ENCODE peak calls at places on chromosomes 6 and 20, in seven cellular contexts. M is cardiac fibroblast, R is K562, S is HT1080, B is left ventricle myocardium inferior, Q is GM03348, U is fibroblast of lung. X is an unnamed sample.

GRCh38 chr6:4577406-4577805 is 198.8 kb upstream of the CDYL start:
- DNase-seq in M (peak), R (no peak), S (no peak), B (no peak), Q (peak), U (peak), X (no peak)

GRCh38 chr20:20712004-20712473 is 405 bp downstream of the RALGAPA2 start:
- DNase-seq in M (no peak), R (no peak), S (no peak), B (no peak), Q (peak), U (no peak), X (no peak)

GRCh38 chr6:135270676-135271536 is 89.8 kb downstream of the MYB start:
- DNase-seq in M (no peak), R (no peak), S (no peak), B (no peak), Q (no peak), U (no peak), X (no peak)

GRCh38 chr20:48722737-48723191 is 105.0 kb downstream of the PREX1 start:
- DNase-seq in M (peak), R (no peak), S (peak), B (no peak), Q (peak), U (peak), X (no peak)

GRCh38 chr6:5335020-5335419 is 73.7 kb downstream of the FARS2 start:
- DNase-seq in M (no peak), R (no peak), S (no peak), B (no peak), Q (no peak), U (no peak), X (no peak)

GRCh38 chr6:20707870-20708269 is 173.6 kb downstream of the CDKAL1 start:
- DNase-seq in M (no peak), R (no peak), S (no peak), B (no peak), Q (no peak), U (no peak), X (no peak)

GRCh38 chr6:19873031-19873430 is 35.9 kb downstream of the ID4 start:
- DNase-seq in M (no peak), R (peak), S (peak), B (no peak), Q (no peak), U (no peak), X (no peak)

GRCh38 chr20:47708953-47709833 is 76.1 kb downstream of the SULF2 start:
- DNase-seq in M (no peak), R (no peak), S (no peak), B (no peak), Q (no peak), U (no peak), X (no peak)

GRCh38 chr20:51801220-51801991 is 915 bp downstream of the SALL4 start:
- DNase-seq in M (no peak), R (no peak), S (no peak), B (no peak), Q (peak), U (no peak), X (no peak)

GRCh38 chr6:30722280-30723112 is 2.3 kb downstream of the TUBB start:
- DNase-seq in M (peak), R (peak), S (peak), B (peak), Q (peak), U (peak), X (peak)

GRCh38 chr6:74731204-74731603 is 474.6 kb downstream of the COL12A1 start:
- DNase-seq in M (peak), R (no peak), S (peak), B (no peak), Q (no peak), U (peak), X (no peak)

GRCh38 chr6:12941422-12941821 is 224.9 kb downstream of the PHACTR1 start:
- DNase-seq in M (peak), R (no peak), S (peak), B (no peak), Q (peak), U (peak), X (no peak)

GRCh38 chr6:19332806-19333460 is 504.2 kb upstream of the ID4 start:
- DNase-seq in M (no peak), R (no peak), S (no peak), B (no peak), Q (no peak), U (no peak), X (no peak)

GRCh38 chr6:69386431-69386830 is 410.4 kb downstream of the LMBRD1 start:
- DNase-seq in M (no peak), R (no peak), S (no peak), B (no peak), Q (no peak), U (no peak), X (no peak)

GRCh38 chr6:35624341-35625070 is 64.2 kb downstream of the FKBP5 start:
- DNase-seq in M (peak), R (no peak), S (peak), B (no peak), Q (peak), U (no peak), X (no peak)

GRCh38 chr20:17556842-17557674 is 12.8 kb upstream of the DSTN start:
- DNase-seq in M (peak), R (peak), S (no peak), B (peak), Q (peak), U (peak), X (no peak)

GRCh38 chr6:85756982-85757381 is 114.3 kb upstream of the SYNCRIP start:
- DNase-seq in M (peak), R (peak), S (no peak), B (no peak), Q (peak), U (peak), X (no peak)

GRCh38 chr6:113994934-113995342 is 24.0 kb upstream of the HDAC2 start:
- DNase-seq in M (peak), R (peak), S (peak), B (no peak), Q (peak), U (peak), X (no peak)

GRCh38 chr20:5531318-5532081 is 214.7 kb upstream of the PROKR2 start:
- DNase-seq in M (peak), R (no peak), S (peak), B (no peak), Q (peak), U (peak), X (no peak)

GRCh38 chr6:149436647-149437046 is 36.6 kb downstream of the SUMO4 start:
- DNase-seq in M (no peak), R (no peak), S (no peak), B (no peak), Q (no peak), U (no peak), X (no peak)

GRCh38 chr20:25376886-25377285 is 13.7 kb downstream of the ABHD12 start:
- DNase-seq in M (no peak), R (no peak), S (no peak), B (no peak), Q (no peak), U (no peak), X (no peak)

GRCh38 chr20:57097245-57097935 is 169.1 kb downstream of the BMP7 start:
- DNase-seq in M (no peak), R (no peak), S (no peak), B (no peak), Q (no peak), U (no peak), X (no peak)

GRCh38 chr6:98839788-98840361 is 5.5 kb downstream of the POU3F2 start:
- DNase-seq in M (peak), R (no peak), S (peak), B (no peak), Q (no peak), U (peak), X (no peak)

GRCh38 chr6:435442-436307 is 44.1 kb downstream of the IRF4 start:
- DNase-seq in M (no peak), R (no peak), S (no peak), B (no peak), Q (no peak), U (no peak), X (no peak)

GRCh38 chr20:48750941-48751620 is 76.7 kb downstream of the PREX1 start:
- DNase-seq in M (peak), R (no peak), S (no peak), B (peak), Q (no peak), U (peak), X (no peak)

GRCh38 chr20:43534791-43535350 is 24.0 kb upstream of the SGK2 start:
- DNase-seq in M (no peak), R (no peak), S (no peak), B (no peak), Q (no peak), U (no peak), X (no peak)

GRCh38 chr20:37903317-37904007 is 535 bp downstream of the VSTM2L start:
- DNase-seq in M (no peak), R (no peak), S (no peak), B (no peak), Q (peak), U (no peak), X (peak)

GRCh38 chr20:38211200-38212097 is 46.4 kb upstream of the TGM2 start:
- DNase-seq in M (no peak), R (no peak), S (no peak), B (peak), Q (no peak), U (no peak), X (no peak)

GRCh38 chr20:37178839-37179670 is at the start of the genes MROH8 and RPN2:
- DNase-seq in M (peak), R (peak), S (peak), B (peak), Q (peak), U (peak), X (peak)

GRCh38 chr20:40390654-40391053 is 298.4 kb downstream of the MAFB start:
- DNase-seq in M (no peak), R (no peak), S (peak), B (no peak), Q (no peak), U (no peak), X (no peak)

GRCh38 chr20:47318027-47318595 is 38.4 kb downstream of the ZMYND8 start:
- DNase-seq in M (peak), R (peak), S (no peak), B (no peak), Q (peak), U (peak), X (no peak)